ENCODE peak calls at places on chromosomes 12 and 14, in four cellular contexts. J is A549, M is endothelial cell of umbilical vein, T is psoas muscle. E is an unnamed sample.

GRCh38 chr12:132338311-132338710 is 8.9 kb upstream of the GALNT9 start:
- DNase-seq in J (no peak), M (no peak), T (no peak), E (no peak)

GRCh38 chr12:77153706-77154105 is 88.3 kb upstream of the E2F7 start:
- DNase-seq in J (no peak), M (no peak), T (no peak), E (no peak)

GRCh38 chr12:2355198-2355597 is 302.4 kb downstream of the CACNA1C start:
- DNase-seq in J (no peak), M (no peak), T (no peak), E (no peak)

GRCh38 chr12:12357697-12358476 is 1.0 kb downstream of the BORCS5 start:
- DNase-seq in J (no peak), M (peak; percentile 71), T (no peak), E (peak; percentile 22)

GRCh38 chr14:67491741-67492504 is 3.4 kb upstream of the TMEM229B start:
- DNase-seq in J (no peak), M (no peak), T (no peak), E (no peak)

GRCh38 chr12:68559984-68560822 is 50.5 kb upstream of the RAP1B start:
- DNase-seq in J (no peak), M (peak; percentile 53), T (peak; percentile 58), E (peak; percentile 3)

GRCh38 chr12:57142121-57142520 is 5.3 kb downstream of the LRP1-AS start:
- DNase-seq in J (no peak), M (no peak), T (no peak), E (no peak)

GRCh38 chr14:21069388-21070082 is 569 bp upstream of the ARHGEF40 start:
- DNase-seq in J (peak; percentile 19), M (no peak), T (no peak), E (no peak)

GRCh38 chr12:8664228-8664963 is 1.8 kb upstream of the MFAP5 start:
- DNase-seq in J (no peak), M (no peak), T (peak; percentile 88), E (no peak)

GRCh38 chr12:119869720-119870119 is 7.4 kb downstream of the CIT start:
- DNase-seq in J (peak; percentile 36), M (peak; percentile 52), T (peak; percentile 51), E (peak; percentile 86)

GRCh38 chr12:113070117-113070906 is 13.8 kb downstream of the DTX1 start:
- DNase-seq in J (no peak), M (no peak), T (no peak), E (no peak)

GRCh38 chr14:94581127-94581999 is at the start of gene SERPINA5:
- DNase-seq in J (no peak), M (peak; percentile 31), T (peak; percentile 84), E (peak; percentile 62)

GRCh38 chr12:109775172-109775881 is 57.9 kb downstream of the TRPV4 start:
- DNase-seq in J (peak; percentile 89), M (peak; percentile 62), T (peak; percentile 86), E (peak; percentile 50)

GRCh38 chr12:38144601-38145436 is 171.8 kb upstream of the ALG10B start:
- DNase-seq in J (no peak), M (no peak), T (no peak), E (no peak)

GRCh38 chr14:68627050-68627867 is 165.6 kb downstream of the ZFP36L1 start:
- DNase-seq in J (no peak), M (no peak), T (no peak), E (no peak)

GRCh38 chr12:116146386-116146785 is 131.1 kb downstream of the MED13L start:
- DNase-seq in J (no peak), M (no peak), T (no peak), E (no peak)

GRCh38 chr12:49909826-49910225 is 6.1 kb upstream of the FAIM2 start:
- DNase-seq in J (no peak), M (peak; percentile 69), T (peak; percentile 42), E (no peak)
- H3K27ac ChIP-seq in J (no peak overlapping the region), M (no peak overlapping the region), T (no peak overlapping the region), E (no peak overlapping the region)

GRCh38 chr12:25435431-25435830 is 117.7 kb downstream of the LMNTD1 start:
- DNase-seq in J (no peak), M (no peak), T (no peak), E (no peak)
- TF ChIP-seq CTCF in J (no peak), M (no peak), T (no peak), E (no peak)

DNA sequence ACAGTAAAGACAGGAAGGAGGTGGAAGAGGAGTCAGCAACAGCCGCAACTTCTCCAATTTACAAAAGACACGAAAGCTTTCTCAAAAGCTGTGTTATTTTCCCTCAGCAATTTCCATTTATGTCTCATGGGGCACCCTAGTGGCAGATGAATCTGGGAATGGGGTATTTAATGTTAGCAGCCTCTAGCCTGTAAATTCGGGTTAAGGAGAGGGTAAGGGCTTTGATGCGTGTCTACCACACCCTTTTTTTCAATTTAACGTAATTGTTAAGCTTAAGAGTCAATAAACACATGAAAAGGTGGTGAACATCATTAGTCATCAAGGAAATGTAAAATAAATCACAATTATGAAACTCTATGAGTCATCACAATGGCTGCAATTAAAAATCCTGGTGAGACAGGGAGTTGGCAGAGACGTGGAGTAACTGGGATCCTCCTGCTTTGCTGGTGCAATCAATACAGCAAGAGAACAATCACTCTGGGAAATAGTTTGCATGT is 986.4 kb downstream of the AACS start:
- DNase-seq in J (no peak), M (no peak), T (no peak), E (no peak)
- H3K27ac ChIP-seq in J (no peak overlapping the region), M (no peak overlapping the region), T (no peak overlapping the region), E (no peak overlapping the region)

GRCh38 chr12:6939187-6939540 is 4.5 kb upstream of the RNU7-1 start:
- DNase-seq in J (no peak), M (no peak), T (no peak), E (no peak)

GRCh38 chr12:6936642-6937480 is 6.8 kb upstream of the RNU7-1 start:
- DNase-seq in J (no peak), M (no peak), T (peak; percentile 62), E (no peak)

GRCh38 chr12:6936378-6936638 is 7.3 kb upstream of the RNU7-1 start:
- DNase-seq in J (no peak), M (no peak), T (no peak), E (no peak)

GRCh38 chr12:6937481-6938352 is 5.9 kb upstream of the RNU7-1 start:
- DNase-seq in J (peak; percentile 80), M (peak; percentile 96), T (peak; percentile 97), E (peak; percentile 84)

DNA sequence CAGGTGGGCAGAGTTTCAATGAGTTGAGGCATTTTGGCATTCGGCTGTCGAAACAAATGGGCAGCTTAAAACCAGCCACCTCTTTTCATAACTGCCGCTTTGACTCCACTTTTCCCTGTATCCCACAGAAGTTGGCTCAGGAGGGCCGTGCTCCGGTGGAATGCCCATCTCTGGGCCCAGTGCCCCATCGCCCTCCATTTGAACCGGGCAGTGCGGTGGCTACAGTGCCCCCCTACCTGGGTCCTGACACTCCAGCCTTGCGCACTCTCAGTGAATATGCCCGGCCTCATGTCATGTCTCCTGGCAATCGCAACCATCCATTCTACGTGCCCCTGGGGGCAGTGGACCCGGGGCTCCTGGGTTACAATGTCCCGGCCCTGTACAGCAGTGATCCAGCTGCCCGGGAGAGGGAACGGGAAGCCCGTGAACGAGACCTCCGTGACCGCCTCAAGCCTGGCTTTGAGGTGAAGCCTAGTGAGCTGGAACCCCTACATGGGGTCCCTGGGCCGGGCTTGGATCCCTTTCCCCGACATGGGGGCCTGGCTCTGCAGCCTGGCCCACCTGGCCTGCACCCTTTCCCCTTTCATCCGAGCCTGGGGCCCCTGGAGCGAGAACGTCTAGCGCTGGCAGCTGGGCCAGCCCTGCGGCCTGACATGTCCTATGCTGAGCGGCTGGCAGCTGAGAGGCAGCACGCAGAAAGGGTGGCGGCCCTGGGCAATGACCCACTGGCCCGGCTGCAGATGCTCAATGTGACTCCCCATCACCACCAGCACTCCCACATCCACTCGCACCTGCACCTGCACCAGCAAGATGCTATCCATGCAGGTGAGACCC is 5.0 kb upstream of the RNU7-1 start:
- DNase-seq in J (no peak), M (no peak), T (peak; percentile 65), E (no peak)
- TF ChIP-seq CTCF in J (no peak), M (no peak), T (no peak), E (no peak)

GRCh38 chr14:22429546-22429945 is 159.5 kb downstream of the DAD1 start:
- DNase-seq in J (no peak), M (no peak), T (no peak), E (no peak)

GRCh38 chr14:22426711-22427110 is 162.3 kb downstream of the DAD1 start:
- DNase-seq in J (no peak), M (no peak), T (no peak), E (no peak)

GRCh38 chr14:22427771-22428228 is 161.2 kb downstream of the DAD1 start:
- DNase-seq in J (peak; percentile 13), M (no peak), T (no peak), E (peak; percentile 51)

GRCh38 chr14:22432348-22432976 is 156.6 kb downstream of the DAD1 start:
- DNase-seq in J (peak; percentile 41), M (peak; percentile 97), T (no peak), E (peak; percentile 90)

DNA sequence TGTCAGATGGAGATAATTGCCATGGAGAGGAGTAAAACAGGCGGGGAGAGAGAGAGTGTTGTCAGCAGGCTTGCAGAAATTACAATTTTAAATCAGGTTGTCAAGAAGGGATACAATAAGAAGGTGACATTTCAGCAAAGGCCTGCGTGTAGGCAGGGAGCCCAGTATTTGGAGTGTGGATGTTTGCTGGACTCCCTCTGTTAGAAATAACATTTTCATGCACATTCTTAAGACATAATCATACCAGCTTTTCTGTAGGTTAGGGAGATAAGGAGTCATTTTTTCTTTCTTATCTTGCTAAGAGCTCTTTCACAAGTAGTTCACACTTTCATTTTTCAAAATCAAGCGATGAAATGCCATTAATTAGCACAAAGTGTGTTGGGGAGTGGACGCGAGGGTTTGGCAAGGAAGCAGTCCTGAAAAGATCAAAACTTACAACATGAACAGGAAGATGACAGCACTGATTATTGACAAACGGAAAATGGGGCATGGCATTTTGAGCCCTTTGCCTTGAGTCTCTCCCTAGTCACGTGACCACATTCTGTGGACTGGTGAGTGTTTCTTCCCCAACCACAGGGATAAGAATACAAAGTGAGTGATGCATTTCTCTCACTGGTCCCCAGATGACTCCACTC is 160.2 kb downstream of the DAD1 start:
- DNase-seq in J (no peak), M (peak; percentile 78), T (no peak), E (peak; percentile 59)
- H3K27ac ChIP-seq in J (no peak overlapping the region), M (no peak overlapping the region), T (no peak overlapping the region), E (no peak overlapping the region)

GRCh38 chr14:103728141-103728540 is 12.5 kb downstream of the ZFYVE21 start:
- DNase-seq in J (no peak), M (no peak), T (peak; percentile 23), E (no peak)

GRCh38 chr14:103727313-103728000 is 11.8 kb downstream of the ZFYVE21 start:
- DNase-seq in J (no peak), M (no peak), T (peak; percentile 50), E (no peak)

GRCh38 chr14:103730490-103731035 is 15.0 kb downstream of the ZFYVE21 start:
- DNase-seq in J (no peak), M (no peak), T (peak; percentile 80), E (no peak)

GRCh38 chr14:103729496-103730448 is 14.2 kb downstream of the ZFYVE21 start:
- DNase-seq in J (no peak), M (no peak), T (peak; percentile 20), E (no peak)

DNA sequence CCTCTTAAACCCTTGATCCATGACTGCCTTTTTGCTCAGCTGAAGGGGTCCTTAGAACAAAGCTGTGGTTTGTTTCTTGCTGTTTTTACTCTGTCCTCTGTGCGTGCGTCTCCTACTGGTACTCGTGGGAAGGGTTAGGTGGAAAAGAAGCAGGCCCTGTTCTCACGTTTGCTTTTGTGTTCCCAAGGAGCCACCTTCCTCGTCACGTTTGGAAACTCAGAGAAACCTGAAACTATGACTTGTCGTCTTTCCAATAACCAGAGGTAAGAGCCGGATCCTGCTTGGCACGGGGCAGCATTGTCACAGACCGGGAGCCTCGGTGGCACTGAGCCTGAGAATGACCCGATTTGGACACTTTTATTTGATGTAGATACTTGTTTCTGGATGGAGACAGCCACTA is 13.1 kb downstream of the ZFYVE21 start:
- DNase-seq in J (no peak), M (no peak), T (peak; percentile 44), E (no peak)
- TF ChIP-seq CTCF in J (no peak), M (no peak), T (no peak), E (no peak)